ENCODE peak calls at places on chromosomes 2 and 18, in four cellular contexts. One of them, this sample, is unnamed.

GRCh38 chr2:29751390-29751789 is 170.0 kb downstream of the ALK start:
- DNase-seq in activated T-cell treated with anti-CD3 and anti-CD28 coated beads for 4 hours: no peak
- DNase-seq in type B pancreatic cell: no peak
- DNase-seq in nephron progenitor cell: no peak
- DNase-seq in this sample: no peak

GRCh38 chr18:46859855-46860254 is 57.5 kb downstream of the PIAS2 start:
- DNase-seq in activated T-cell treated with anti-CD3 and anti-CD28 coated beads for 4 hours: no peak
- DNase-seq in type B pancreatic cell: no peak
- DNase-seq in nephron progenitor cell: no peak
- DNase-seq in this sample: no peak

GRCh38 chr2:143965493-143966164 is 554.3 kb downstream of the ZEB2 start:
- DNase-seq in activated T-cell treated with anti-CD3 and anti-CD28 coated beads for 4 hours: no peak
- DNase-seq in type B pancreatic cell: no peak
- DNase-seq in nephron progenitor cell: no peak
- DNase-seq in this sample: no peak

GRCh38 chr2:156435725-156436476 is at the start of gene GPD2:
- DNase-seq in activated T-cell treated with anti-CD3 and anti-CD28 coated beads for 4 hours: peak
- DNase-seq in type B pancreatic cell: peak
- DNase-seq in nephron progenitor cell: peak
- DNase-seq in this sample: peak

GRCh38 chr2:177598321-177598922 is 205.8 kb downstream of the AGPS start:
- DNase-seq in activated T-cell treated with anti-CD3 and anti-CD28 coated beads for 4 hours: no peak
- DNase-seq in type B pancreatic cell: no peak
- DNase-seq in nephron progenitor cell: no peak
- DNase-seq in this sample: peak

GRCh38 chr2:219496781-219497494 is 1.8 kb upstream of the GMPPA start:
- DNase-seq in activated T-cell treated with anti-CD3 and anti-CD28 coated beads for 4 hours: no peak
- DNase-seq in type B pancreatic cell: no peak
- DNase-seq in nephron progenitor cell: no peak
- DNase-seq in this sample: no peak

GRCh38 chr2:228092056-228092455 is 89.4 kb downstream of the SPHKAP start:
- DNase-seq in activated T-cell treated with anti-CD3 and anti-CD28 coated beads for 4 hours: no peak
- DNase-seq in type B pancreatic cell: no peak
- DNase-seq in nephron progenitor cell: no peak
- DNase-seq in this sample: no peak

GRCh38 chr2:108194409-108195132 is 45.2 kb upstream of the SULT1C3 start:
- DNase-seq in activated T-cell treated with anti-CD3 and anti-CD28 coated beads for 4 hours: no peak
- DNase-seq in type B pancreatic cell: no peak
- DNase-seq in nephron progenitor cell: no peak
- DNase-seq in this sample: no peak

GRCh38 chr2:237601453-237602116 is 11.1 kb upstream of the RAB17 start:
- DNase-seq in activated T-cell treated with anti-CD3 and anti-CD28 coated beads for 4 hours: no peak
- DNase-seq in type B pancreatic cell: no peak
- DNase-seq in nephron progenitor cell: no peak
- DNase-seq in this sample: no peak

GRCh38 chr2:225660262-225661091 is 261.0 kb downstream of the NYAP2 start:
- DNase-seq in activated T-cell treated with anti-CD3 and anti-CD28 coated beads for 4 hours: peak
- DNase-seq in type B pancreatic cell: peak
- DNase-seq in nephron progenitor cell: peak
- DNase-seq in this sample: no peak

GRCh38 chr2:201661366-201661765 is 18.1 kb upstream of the TMEM237 start:
- DNase-seq in activated T-cell treated with anti-CD3 and anti-CD28 coated beads for 4 hours: no peak
- DNase-seq in type B pancreatic cell: no peak
- DNase-seq in nephron progenitor cell: no peak
- DNase-seq in this sample: no peak

GRCh38 chr2:218081695-218082094 is 12.6 kb downstream of the RUFY4 start:
- DNase-seq in activated T-cell treated with anti-CD3 and anti-CD28 coated beads for 4 hours: no peak
- DNase-seq in type B pancreatic cell: no peak
- DNase-seq in nephron progenitor cell: no peak
- DNase-seq in this sample: peak

GRCh38 chr18:79524181-79525078 is 128.7 kb downstream of the NFATC1 start:
- DNase-seq in activated T-cell treated with anti-CD3 and anti-CD28 coated beads for 4 hours: peak
- DNase-seq in type B pancreatic cell: no peak
- DNase-seq in nephron progenitor cell: no peak
- DNase-seq in this sample: no peak

GRCh38 chr2:238231251-238231793 is 8.5 kb downstream of the HES6 start:
- DNase-seq in activated T-cell treated with anti-CD3 and anti-CD28 coated beads for 4 hours: peak
- DNase-seq in type B pancreatic cell: no peak
- DNase-seq in nephron progenitor cell: peak
- DNase-seq in this sample: peak

GRCh38 chr2:14867853-14868252 is 235.3 kb downstream of the LRATD1 start:
- DNase-seq in activated T-cell treated with anti-CD3 and anti-CD28 coated beads for 4 hours: no peak
- DNase-seq in type B pancreatic cell: no peak
- DNase-seq in nephron progenitor cell: no peak
- DNase-seq in this sample: no peak

GRCh38 chr18:73923866-73924265 is 223.8 kb downstream of the FBXO15 start:
- DNase-seq in activated T-cell treated with anti-CD3 and anti-CD28 coated beads for 4 hours: no peak
- DNase-seq in type B pancreatic cell: no peak
- DNase-seq in nephron progenitor cell: no peak
- DNase-seq in this sample: peak

GRCh38 chr18:75070625-75071483 is 138.1 kb downstream of the PTGR3 start:
- DNase-seq in activated T-cell treated with anti-CD3 and anti-CD28 coated beads for 4 hours: peak
- DNase-seq in type B pancreatic cell: no peak
- DNase-seq in nephron progenitor cell: no peak
- DNase-seq in this sample: no peak

GRCh38 chr18:32804126-32804888 is 31.5 kb upstream of the KLHL14 start:
- DNase-seq in activated T-cell treated with anti-CD3 and anti-CD28 coated beads for 4 hours: no peak
- DNase-seq in type B pancreatic cell: no peak
- DNase-seq in nephron progenitor cell: no peak
- DNase-seq in this sample: no peak

GRCh38 chr2:128636802-128637147 is 318.1 kb upstream of the HS6ST1 start:
- DNase-seq in activated T-cell treated with anti-CD3 and anti-CD28 coated beads for 4 hours: no peak
- DNase-seq in type B pancreatic cell: peak
- DNase-seq in nephron progenitor cell: no peak
- DNase-seq in this sample: no peak

GRCh38 chr18:5073026-5073944 is 123.8 kb downstream of the AKAIN1 start:
- DNase-seq in activated T-cell treated with anti-CD3 and anti-CD28 coated beads for 4 hours: peak
- DNase-seq in type B pancreatic cell: no peak
- DNase-seq in nephron progenitor cell: peak
- DNase-seq in this sample: no peak

GRCh38 chr2:47964722-47965434 is 58.6 kb upstream of the FBXO11 start:
- DNase-seq in activated T-cell treated with anti-CD3 and anti-CD28 coated beads for 4 hours: no peak
- DNase-seq in type B pancreatic cell: no peak
- DNase-seq in nephron progenitor cell: no peak
- DNase-seq in this sample: no peak

GRCh38 chr2:70936979-70937811 is 1.5 kb downstream of the ATP6V1B1 start:
- DNase-seq in activated T-cell treated with anti-CD3 and anti-CD28 coated beads for 4 hours: no peak
- DNase-seq in type B pancreatic cell: no peak
- DNase-seq in nephron progenitor cell: no peak
- DNase-seq in this sample: no peak

This sample was measured in esophagus muscularis mucosa.